ENCODE peak calls at places on chromosomes 4 and X, in nine cellular contexts. B is CD4-positive, CD25-positive, alpha-beta regulatory T cell; K is body of pancreas; Q is substantia nigra; U is NAMALWA; E is left ventricle myocardium inferior; J is transverse colon; W is NCI-H1105; O is GM12865. I is an unnamed sample.

GRCh38 chr4:137531951-137532868 is at the start of gene PCDH18:
- DNase-seq in B (no peak), K (peak), Q (peak), U (no peak), E (peak), J (peak), W (no peak), O (peak), I (no peak)

GRCh38 chrX:64976673-64977040 is 407 bp upstream of the ZC4H2 start:
- DNase-seq in B (no peak), K (no peak), Q (no peak), U (no peak), E (no peak), J (no peak), W (no peak), O (no peak), I (no peak)

GRCh38 chr4:161929966-161930365 is 233.8 kb downstream of the FSTL5 start:
- DNase-seq in B (no peak), K (no peak), Q (no peak), U (no peak), E (no peak), J (no peak), W (no peak), O (no peak), I (no peak)

GRCh38 chr4:119151161-119151560 is 15.5 kb downstream of the MYOZ2 start:
- DNase-seq in B (no peak), K (peak), Q (no peak), U (no peak), E (no peak), J (no peak), W (no peak), O (no peak), I (no peak)

GRCh38 chr4:159455675-159456235 is 352.9 kb downstream of the RAPGEF2 start:
- DNase-seq in B (no peak), K (peak), Q (peak), U (peak), E (no peak), J (no peak), W (peak), O (peak), I (no peak)

GRCh38 chr4:173521474-173522159 is 8.4 kb downstream of the HAND2 start:
- DNase-seq in B (no peak), K (no peak), Q (no peak), U (no peak), E (peak), J (no peak), W (no peak), O (no peak), I (no peak)

GRCh38 chr4:26081795-26082498 is 167.9 kb downstream of the SMIM20 start:
- DNase-seq in B (no peak), K (peak), Q (no peak), U (peak), E (no peak), J (no peak), W (peak), O (peak), I (no peak)

GRCh38 chrX:47217121-47217851 is 1.2 kb upstream of the CDK16 start:
- DNase-seq in B (no peak), K (peak), Q (no peak), U (peak), E (peak), J (no peak), W (no peak), O (no peak), I (no peak)

GRCh38 chr4:93182722-93183121 is 645.8 kb upstream of the ATOH1 start:
- DNase-seq in B (no peak), K (no peak), Q (no peak), U (no peak), E (no peak), J (no peak), W (peak), O (no peak), I (peak)

GRCh38 chr4:122776916-122777315 is 44.4 kb downstream of the BBS12 start:
- DNase-seq in B (no peak), K (no peak), Q (no peak), U (no peak), E (no peak), J (peak), W (peak), O (no peak), I (no peak)

GRCh38 chr4:165502919-165503907 is 124.4 kb downstream of the CPE start:
- DNase-seq in B (no peak), K (no peak), Q (no peak), U (no peak), E (no peak), J (no peak), W (no peak), O (no peak), I (no peak)

GRCh38 chr4:185480016-185480732 is 8.6 kb upstream of the CCDC110 start:
- DNase-seq in B (no peak), K (no peak), Q (no peak), U (peak), E (no peak), J (no peak), W (no peak), O (peak), I (no peak)

GRCh38 chrX:100643943-100644587 is at the start of gene SRPX2:
- DNase-seq in B (no peak), K (peak), Q (no peak), U (no peak), E (peak), J (peak), W (no peak), O (no peak), I (no peak)

GRCh38 chr4:154779362-154779947 is 1.6 kb upstream of the RBM46 start:
- DNase-seq in B (no peak), K (no peak), Q (no peak), U (no peak), E (no peak), J (no peak), W (no peak), O (peak), I (no peak)

GRCh38 chr4:26065833-26066232 is 151.8 kb downstream of the SMIM20 start:
- DNase-seq in B (no peak), K (no peak), Q (no peak), U (no peak), E (no peak), J (no peak), W (no peak), O (no peak), I (no peak)

GRCh38 chr4:182560358-182560757 is 317.2 kb downstream of the TENM3 start:
- DNase-seq in B (no peak), K (no peak), Q (no peak), U (no peak), E (no peak), J (no peak), W (no peak), O (no peak), I (no peak)

GRCh38 chr4:183540498-183540953 is 35.7 kb downstream of the ING2 start:
- DNase-seq in B (no peak), K (peak), Q (no peak), U (no peak), E (no peak), J (no peak), W (no peak), O (no peak), I (no peak)

GRCh38 chr4:159401791-159402380 is 299.0 kb downstream of the RAPGEF2 start:
- DNase-seq in B (no peak), K (no peak), Q (no peak), U (no peak), E (no peak), J (no peak), W (no peak), O (no peak), I (no peak)

GRCh38 chr4:173057442-173057841 is 111.2 kb upstream of the GALNT7 start:
- DNase-seq in B (no peak), K (no peak), Q (no peak), U (no peak), E (no peak), J (no peak), W (peak), O (no peak), I (no peak)